ENCODE peak calls at places on chromosome 13, in six cellular contexts. O, C, B, N, Q and J are unnamed samples.

GRCh38 chr13:66915596-66916185 is 314.4 kb downstream of the PCDH9 start:
- DNase-seq in O (no peak), Q (no peak), N (no peak), B (no peak), C (no peak), J (no peak)

GRCh38 chr13:44904982-44905381 is 84.3 kb downstream of the NUFIP1 start:
- DNase-seq in Q (no peak), N (no peak), O (no peak), B (no peak), C (no peak), J (no peak)

GRCh38 chr13:110403721-110404120 is 96.6 kb downstream of the COL4A2 start:
- DNase-seq in O (no peak), Q (no peak), N (no peak), C (no peak), B (no peak), J (no peak)

GRCh38 chr13:34733720-34734119 is 208.3 kb upstream of the NBEA start:
- DNase-seq in O (no peak), N (no peak), C (no peak), Q (no peak), B (no peak), J (no peak)

GRCh38 chr13:110886475-110887241 is 28.2 kb downstream of the ANKRD10 start:
- DNase-seq in N (no peak), O (no peak), B (no peak), C (no peak), Q (no peak), J (no peak)

GRCh38 chr13:75153834-75154233 is 328.1 kb downstream of the TBC1D4 start:
- DNase-seq in N (no peak), C (no peak), Q (no peak), B (no peak), O (no peak), J (no peak)

GRCh38 chr13:36766295-36766694 is 52.7 kb upstream of the RFXAP start:
- DNase-seq in N (no peak), Q (no peak), C (no peak), O (no peak), B (peak), J (no peak)

GRCh38 chr13:73061478-73062275 is 2.9 kb downstream of the KLF5 start:
- DNase-seq in B (no peak), O (no peak), C (no peak), N (no peak), Q (no peak), J (no peak)

GRCh38 chr13:49679244-49679643 is 12.0 kb downstream of the EBPL start:
- DNase-seq in B (peak), Q (peak), N (no peak), O (no peak), C (no peak), J (no peak)

GRCh38 chr13:37270206-37271001 is 164.9 kb upstream of the CSNK1A1L start:
- DNase-seq in O (no peak), N (no peak), Q (no peak), B (peak), C (no peak), J (no peak)

GRCh38 chr13:77309254-77309653 is 17.6 kb downstream of the MYCBP2 start:
- DNase-seq in B (no peak), Q (no peak), N (no peak), O (no peak), C (no peak), J (no peak)

DNA sequence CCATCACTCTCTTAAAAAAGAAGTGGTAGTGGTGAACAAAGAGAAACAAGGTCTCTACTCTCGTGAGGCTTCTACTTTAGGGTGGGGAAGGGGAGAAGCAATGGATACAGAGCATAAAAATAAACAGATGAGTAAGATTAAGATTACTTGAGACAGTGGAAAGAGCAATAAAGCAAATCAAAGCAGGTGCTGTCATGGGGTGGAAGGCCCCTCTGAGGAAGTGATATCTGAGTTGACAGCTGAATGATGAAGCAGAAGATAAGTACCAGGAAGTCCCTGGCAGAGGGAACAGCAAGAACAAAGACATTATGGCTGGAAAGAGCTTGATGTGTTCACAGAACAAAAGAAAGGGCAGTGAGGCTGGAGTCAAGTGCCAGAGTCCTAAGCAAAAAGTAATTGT is 221.8 kb downstream of the ENOX1 start:
- DNase-seq in N (no peak), B (no peak), Q (no peak), C (no peak), O (no peak), J (no peak)
- TF ChIP-seq TAF1 in N (no peak), B (no peak), Q (no peak), C (no peak), O (no peak), J (no peak)

DNA sequence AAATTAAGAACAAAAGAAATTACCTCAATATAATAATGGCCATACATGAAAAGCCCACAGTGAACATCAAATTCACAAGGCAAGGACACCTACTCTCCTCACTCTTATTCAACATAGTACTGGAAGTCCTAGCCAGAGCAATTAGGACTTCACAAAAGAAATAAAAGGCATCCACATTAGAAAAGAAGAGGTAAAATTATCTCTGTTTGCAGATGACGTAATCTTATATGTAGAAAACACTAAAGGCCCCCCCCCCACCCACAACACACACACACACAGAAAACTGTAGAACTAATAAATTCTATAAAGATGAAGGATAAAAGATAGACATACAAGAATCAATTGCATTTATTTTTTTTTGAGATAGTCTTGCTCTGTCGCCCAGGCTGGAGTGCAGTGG is 25.5 kb upstream of the LATS2 start:
- DNase-seq in B (no peak), N (no peak), C (no peak), O (no peak), Q (no peak), J (no peak)
- TF ChIP-seq POLR2A in B (no peak), N (no peak), C (no peak), O (no peak), Q (no peak), J (no peak)

DNA sequence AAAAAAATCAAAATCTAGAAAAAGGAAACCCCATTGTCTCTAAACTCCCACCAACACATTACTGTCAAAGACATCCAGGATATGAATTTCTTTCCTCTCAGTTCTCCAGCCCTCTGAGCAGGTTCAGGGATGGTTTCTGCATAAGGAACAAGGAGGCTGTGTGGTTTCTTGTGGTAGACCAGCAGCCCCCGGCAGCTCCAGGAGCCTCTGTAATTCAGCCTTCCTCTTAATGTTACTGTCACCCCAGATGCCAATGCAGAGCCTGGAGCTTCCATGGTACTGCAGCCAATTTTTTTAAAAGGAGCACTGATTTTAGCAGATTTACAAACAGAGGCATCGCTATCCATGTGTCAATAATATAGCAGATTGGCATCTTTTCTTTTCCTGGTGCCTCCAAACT is 100.6 kb upstream of the FAM216B start:
- DNase-seq in C (no peak), Q (no peak), O (no peak), N (no peak), B (no peak), J (no peak)
- TF ChIP-seq TAF1 in C (no peak), Q (no peak), O (no peak), N (no peak), B (no peak), J (no peak)

GRCh38 chr13:74136089-74136658 is 2.0 kb upstream of the KLF12 start:
- DNase-seq in N (no peak), Q (no peak), O (no peak), C (no peak), B (no peak), J (no peak)

GRCh38 chr13:74134226-74134776 is at the start of gene KLF12:
- DNase-seq in B (peak), Q (peak), C (peak), N (peak), O (peak), J (peak)

GRCh38 chr13:74133657-74134201 is 475 bp downstream of the KLF12 start:
- DNase-seq in B (peak), Q (peak), O (peak), N (peak), C (peak), J (peak)

GRCh38 chr13:74134777-74135305 is 637 bp upstream of the KLF12 start:
- DNase-seq in B (no peak), N (peak), Q (no peak), C (no peak), O (no peak), J (peak)

DNA sequence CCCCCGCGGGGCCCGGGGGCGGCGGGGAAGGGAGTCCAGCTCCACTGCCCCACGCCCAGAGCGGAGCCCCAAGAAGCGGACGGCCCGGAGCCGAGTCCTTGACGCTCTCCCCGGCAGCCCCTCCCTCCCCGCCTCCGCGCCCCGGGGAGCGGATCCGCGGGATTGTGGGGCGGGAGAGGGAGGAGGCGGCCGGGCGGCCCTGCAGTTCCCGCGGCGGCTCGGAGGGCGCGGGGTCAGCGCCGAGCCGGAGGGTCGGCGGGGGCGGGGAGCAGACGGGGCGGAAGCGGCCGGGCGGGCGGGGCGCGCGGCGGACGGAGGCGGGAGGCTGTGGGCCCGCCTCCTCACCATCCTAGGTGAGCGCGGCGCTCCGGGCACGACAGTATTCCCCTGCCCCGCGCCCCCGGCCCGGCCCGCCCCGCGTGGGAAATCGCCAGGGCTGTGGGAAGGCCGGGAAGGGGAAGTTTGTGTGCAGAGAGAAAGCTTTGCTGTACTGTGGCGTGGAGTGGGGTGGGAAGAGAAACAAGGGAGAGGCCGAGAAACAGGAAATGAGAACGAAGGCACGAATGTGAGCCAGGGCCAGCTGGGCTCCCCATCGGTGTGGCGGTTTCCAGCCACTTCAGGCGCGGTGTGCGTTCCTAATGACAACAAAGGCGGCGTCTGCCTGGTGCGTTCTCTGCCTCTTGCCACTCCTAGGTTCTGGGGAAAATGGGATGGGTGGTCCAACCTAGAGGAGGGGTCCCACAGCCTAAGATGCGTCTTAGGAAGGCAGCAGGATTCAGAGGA is 1.3 kb upstream of the KLF12 start:
- DNase-seq in O (peak), C (no peak), B (no peak), Q (peak), N (peak), J (peak)
- TF ChIP-seq POLR2A in O (peak), C (no peak), B (no peak), Q (no peak), N (no peak), J (peak)

GRCh38 chr13:46143239-46143701 is 38.4 kb upstream of the CPB2 start:
- DNase-seq in O (no peak), Q (no peak), C (no peak), N (no peak), B (peak), J (no peak)

GRCh38 chr13:46150134-46150693 is 31.8 kb downstream of the LCP1 start:
- DNase-seq in C (no peak), Q (no peak), O (no peak), B (no peak), N (no peak), J (no peak)

GRCh38 chr13:46149272-46150133 is 32.5 kb downstream of the LCP1 start:
- DNase-seq in O (no peak), B (no peak), C (no peak), Q (no peak), N (no peak), J (no peak)

GRCh38 chr13:46145950-46146349 is 36.0 kb downstream of the LCP1 start:
- DNase-seq in N (no peak), B (no peak), C (no peak), O (no peak), Q (no peak), J (no peak)

GRCh38 chr13:46146898-46147297 is 35.1 kb downstream of the LCP1 start:
- DNase-seq in C (no peak), Q (no peak), O (no peak), N (no peak), B (peak), J (no peak)
- TF ChIP-seq TAF1 in C (no peak), Q (no peak), O (no peak), N (no peak), B (no peak), J (no peak)

DNA sequence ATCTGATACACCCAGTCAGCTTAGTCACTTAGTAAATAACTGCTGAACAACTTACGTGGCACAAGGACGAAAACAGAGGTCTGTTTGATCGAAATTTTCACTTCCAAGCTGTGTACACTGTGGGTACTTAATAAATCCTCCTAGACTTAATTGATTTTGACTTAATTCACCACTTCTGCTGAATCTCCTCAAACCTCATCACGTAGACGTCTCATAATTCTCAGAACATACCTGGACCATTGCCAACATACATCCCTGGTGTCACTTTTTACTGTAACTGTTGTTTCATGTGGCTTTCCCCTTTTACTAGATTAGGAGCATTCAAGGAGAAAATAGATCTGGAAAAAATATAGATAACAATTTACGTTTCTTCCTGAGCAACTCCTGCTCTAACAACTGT is 104.9 kb downstream of the MBNL2 start:
- DNase-seq in B (no peak), O (no peak), Q (peak), C (no peak), N (no peak), J (no peak)
- TF ChIP-seq POLR2A in B (no peak), O (no peak), Q (no peak), C (no peak), N (no peak), J (no peak)

GRCh38 chr13:33678084-33678483 is 139.9 kb upstream of the RFC3 start:
- DNase-seq in B (no peak), N (no peak), Q (peak), C (no peak), O (no peak), J (no peak)

GRCh38 chr13:33677215-33677614 is 140.7 kb upstream of the RFC3 start:
- DNase-seq in N (no peak), O (no peak), Q (no peak), C (no peak), B (no peak), J (no peak)

GRCh38 chr13:33676700-33677048 is 141.3 kb upstream of the RFC3 start:
- DNase-seq in B (peak), O (no peak), Q (no peak), N (no peak), C (no peak), J (no peak)

GRCh38 chr13:33679658-33680012 is 138.3 kb upstream of the RFC3 start:
- DNase-seq in B (no peak), N (no peak), Q (no peak), C (no peak), O (no peak), J (no peak)

DNA sequence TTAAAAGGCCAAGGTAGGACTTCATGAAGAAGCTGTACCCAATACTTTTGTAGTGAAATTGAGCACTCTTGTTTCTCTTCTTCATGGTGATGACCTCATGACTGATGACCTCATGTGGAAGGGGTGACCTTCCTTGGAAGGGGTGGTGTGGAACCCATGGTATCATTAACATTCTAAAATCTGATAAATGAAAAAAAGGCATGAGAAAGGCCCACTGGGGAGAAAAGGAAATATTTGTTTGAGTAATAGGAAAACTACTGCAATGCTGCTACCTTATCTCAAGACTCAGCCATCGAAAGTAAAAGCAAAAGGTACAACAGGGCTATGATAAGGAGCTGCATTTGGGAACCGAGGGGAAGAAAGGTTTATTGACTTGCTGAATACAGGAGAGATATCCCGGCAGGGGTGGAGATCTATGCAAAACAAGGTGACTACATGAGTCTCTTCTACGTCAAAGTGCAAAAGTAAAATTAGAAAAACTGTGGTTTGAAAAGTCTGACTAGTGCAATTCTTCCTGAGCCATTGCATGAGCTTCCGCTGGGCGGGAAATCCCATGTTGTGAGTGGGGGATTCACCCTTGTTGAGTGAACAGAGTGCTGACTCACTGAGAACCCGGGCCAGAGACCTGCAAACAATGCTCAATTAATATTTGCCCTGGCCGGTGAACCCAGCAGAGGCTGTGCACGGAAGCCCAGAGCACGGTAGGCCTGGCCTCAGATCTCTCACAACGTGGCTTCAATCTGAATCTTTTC is 138.9 kb upstream of the RFC3 start:
- DNase-seq in N (peak), B (peak), C (no peak), Q (peak), O (peak), J (peak)
- TF ChIP-seq TAF1 in N (peak), B (peak), C (no peak), Q (no peak), O (peak), J (peak)